ENCODE peak calls at places on chromosomes 1 and 21, in nine cellular contexts. T is testis; C is cardiac fibroblast; Q is heart left ventricle; K is stimulated activated effector memory CD8-positive, alpha-beta T cell treated with anti-CD3 and anti-CD28 coated beads, Interleukin-12 subunit alpha, Interleukin-12 subunit beta, amount 100 ng/mL, for 72 hours; M is H9; U is MCF 10A; E is DMS153; P is NAMALWA. W is an unnamed sample.

GRCh38 chr1:23343246-23344110 is 606 bp downstream of the HNRNPR start:
- DNase-seq in Q (no peak), C (peak; percentile 84), P (peak; percentile 64), K (peak; percentile 76), T (peak; percentile 34), U (peak; percentile 57), E (no peak), M (peak; percentile 31), W (peak; percentile 39)

GRCh38 chr21:31414601-31415000 is 70.5 kb upstream of the TIAM1 start:
- DNase-seq in Q (no peak), C (no peak), M (no peak), E (no peak), K (no peak), U (no peak), T (no peak), P (no peak), W (no peak)

GRCh38 chr1:11211925-11212587 is 22.9 kb downstream of the ANGPTL7 start:
- DNase-seq in M (no peak), T (no peak), K (no peak), P (no peak), Q (no peak), C (no peak), E (no peak), U (no peak), W (no peak)

GRCh38 chr1:74731399-74732052 is 1.3 kb downstream of the CRYZ start:
- DNase-seq in P (peak; percentile 6), M (no peak), E (no peak), C (peak; percentile 4), U (no peak), T (no peak), K (no peak), Q (no peak), W (no peak)

GRCh38 chr1:26072305-26072704 is 4.9 kb upstream of the TRIM63 start:
- DNase-seq in P (no peak), T (no peak), M (no peak), Q (peak; percentile 67), C (no peak), K (no peak), E (no peak), U (no peak), W (no peak)

GRCh38 chr1:75614455-75615379 is 3.8 kb upstream of the SLC44A5 start:
- DNase-seq in Q (peak; percentile 38), E (peak; percentile 46), P (no peak), M (peak; percentile 84), K (peak; percentile 52), U (no peak), C (peak; percentile 22), T (peak; percentile 58), W (peak; percentile 8)

GRCh38 chr1:159974350-159974965 is 20.4 kb upstream of the SLAMF9 start:
- DNase-seq in P (no peak), Q (no peak), K (no peak), M (no peak), E (no peak), C (no peak), U (no peak), T (no peak), W (no peak)

GRCh38 chr1:111399792-111400610 is 27.5 kb downstream of the OVGP1 start:
- DNase-seq in E (no peak), T (peak; percentile 82), Q (peak; percentile 32), K (peak; percentile 54), M (no peak), P (peak; percentile 62), U (peak; percentile 64), C (peak; percentile 71), W (peak; percentile 18)

GRCh38 chr1:229582011-229582694 is 23.6 kb upstream of the ABCB10 start:
- DNase-seq in M (no peak), P (no peak), K (no peak), C (peak; percentile 57), Q (peak; percentile 75), U (peak; percentile 71), E (peak; percentile 25), T (peak; percentile 59), W (no peak)

GRCh38 chr1:78254517-78254916 is 208.8 kb downstream of the GIPC2 start:
- DNase-seq in P (no peak), E (no peak), K (no peak), C (peak; percentile 77), Q (no peak), U (peak; percentile 72), M (no peak), T (no peak), W (no peak)

GRCh38 chr1:231355171-231355570 is 17.1 kb downstream of the SPRTN start:
- DNase-seq in P (no peak), E (no peak), M (no peak), U (no peak), T (no peak), K (no peak), C (no peak), Q (no peak), W (no peak)

GRCh38 chr1:181314010-181314409 is 169.3 kb upstream of the CACNA1E start:
- DNase-seq in C (no peak), Q (no peak), E (no peak), T (no peak), K (no peak), U (no peak), M (no peak), P (no peak), W (no peak)

GRCh38 chr1:2225029-2225428 is 3.1 kb upstream of the SKI start:
- DNase-seq in K (no peak), M (no peak), Q (no peak), T (no peak), U (no peak), P (no peak), E (no peak), C (no peak), W (no peak)

GRCh38 chr21:42063206-42063577 is 7.9 kb upstream of the UMODL1 start:
- DNase-seq in U (no peak), E (peak; percentile 80), C (no peak), K (no peak), P (peak; percentile 82), M (no peak), Q (no peak), T (no peak), W (peak; percentile 19)

GRCh38 chr1:143698016-143698415 is 273.8 kb downstream of the FAM72C start:
- DNase-seq in C (peak; percentile 6), Q (no peak), P (peak; percentile 82), K (peak; percentile 47), E (peak; percentile 1), M (no peak), T (peak; percentile 50), U (peak; percentile 76), W (no peak)

GRCh38 chr1:230158422-230159291 is 91.6 kb downstream of the GALNT2 start:
- DNase-seq in Q (no peak), P (no peak), T (peak; percentile 13), C (no peak), E (peak; percentile 94), M (peak; percentile 17), K (no peak), U (no peak), W (no peak)

GRCh38 chr1:64920936-64921589 is 45.3 kb downstream of the JAK1 start:
- DNase-seq in M (no peak), U (peak; percentile 74), Q (no peak), E (no peak), T (no peak), P (no peak), K (no peak), C (peak; percentile 84), W (no peak)

GRCh38 chr1:12080773-12081556 is 17.9 kb downstream of the TNFRSF8 start:
- DNase-seq in Q (no peak), K (no peak), T (no peak), C (no peak), E (no peak), U (no peak), P (no peak), M (no peak), W (no peak)

GRCh38 chr1:151255381-151255780 is 847 bp downstream of the PSMD4 start:
- DNase-seq in K (no peak), M (no peak), P (peak; percentile 61), T (no peak), C (peak; percentile 41), U (no peak), E (no peak), Q (no peak), W (no peak)

GRCh38 chr1:21247892-21248715 is 42.2 kb downstream of the ECE1 start:
- DNase-seq in P (no peak), K (no peak), E (no peak), U (no peak), M (no peak), Q (no peak), C (no peak), T (no peak), W (no peak)

GRCh38 chr1:33296082-33296458 is 24.8 kb downstream of the A3GALT2 start:
- DNase-seq in M (no peak), E (no peak), Q (no peak), U (no peak), C (no peak), T (no peak), K (no peak), P (no peak), W (no peak)

GRCh38 chr1:110293601-110294104 is 45.5 kb upstream of the RBM15 start:
- DNase-seq in E (no peak), U (no peak), P (no peak), K (no peak), Q (no peak), T (no peak), C (no peak), M (no peak), W (no peak)

GRCh38 chr1:45803299-45803780 is at the start of gene MAST2:
- DNase-seq in C (peak; percentile 88), M (peak; percentile 88), K (peak; percentile 89), T (peak; percentile 91), U (peak; percentile 86), E (peak; percentile 84), P (peak; percentile 88), Q (peak; percentile 92), W (peak; percentile 73)

GRCh38 chr1:56977910-56978309 is 12.1 kb upstream of the C8B start:
- DNase-seq in E (no peak), K (no peak), T (no peak), M (no peak), U (no peak), Q (no peak), P (no peak), C (no peak), W (no peak)

GRCh38 chr1:27348861-27349783 is 7.3 kb downstream of the SYTL1 start:
- DNase-seq in K (no peak), Q (no peak), T (peak; percentile 26), U (peak; percentile 69), M (peak; percentile 86), E (peak; percentile 84), P (no peak), C (no peak), W (no peak)

GRCh38 chr1:65002508-65003315 is 36.4 kb upstream of the JAK1 start:
- DNase-seq in K (peak; percentile 86), U (peak; percentile 86), Q (peak; percentile 79), C (peak; percentile 89), T (peak; percentile 89), P (no peak), E (no peak), M (peak; percentile 73), W (peak; percentile 63)

GRCh38 chr1:2805801-2806430 is 4.4 kb upstream of the TTC34 start:
- DNase-seq in C (no peak), U (no peak), K (no peak), P (no peak), M (no peak), E (no peak), T (no peak), Q (no peak), W (no peak)

GRCh38 chr1:37034301-37035013 is at the start of gene GRIK3:
- DNase-seq in C (no peak), E (peak; percentile 62), U (no peak), M (peak; percentile 47), K (no peak), Q (no peak), P (no peak), T (peak; percentile 50), W (no peak)

GRCh38 chr1:231162970-231163830 is 1.3 kb downstream of the TRIM67 start:
- DNase-seq in E (no peak), K (no peak), C (no peak), U (no peak), M (no peak), P (no peak), T (no peak), Q (no peak), W (no peak)

GRCh38 chr1:203559523-203559922 is 65.6 kb downstream of the OPTC start:
- DNase-seq in T (peak; percentile 29), E (no peak), M (no peak), U (peak; percentile 49), K (no peak), P (no peak), Q (no peak), C (peak; percentile 90), W (no peak)

GRCh38 chr1:51070640-51071039 is 31.4 kb upstream of the C1orf185 start:
- DNase-seq in K (no peak), E (no peak), P (no peak), M (no peak), U (no peak), Q (no peak), C (peak; percentile 76), T (no peak), W (no peak)